ENCODE peak calls at places on chromosomes 13 and 19, in six cellular contexts. One of them, this sample, is unnamed.

GRCh38 chr13:34155931-34156607 is 338.1 kb downstream of the RFC3 start:
- DNase-seq in cardiac septum: no peak
- DNase-seq in memory B cell: no peak
- DNase-seq in stimulated activated CD4-positive, alpha-beta T cell treated with anti-CD3 and anti-CD28 coated beads, Interleukin-2, amount 100 ng/mL, for 24 hours: no peak
- DNase-seq in progenitor cell of endocrine pancreas: no peak
- DNase-seq in pancreas: no peak
- DNase-seq in this sample: no peak

GRCh38 chr19:17855333-17856152 is 4.2 kb upstream of the RPL18A start:
- DNase-seq in cardiac septum: peak
- DNase-seq in memory B cell: peak
- DNase-seq in stimulated activated CD4-positive, alpha-beta T cell treated with anti-CD3 and anti-CD28 coated beads, Interleukin-2, amount 100 ng/mL, for 24 hours: peak
- DNase-seq in progenitor cell of endocrine pancreas: peak
- DNase-seq in pancreas: peak
- DNase-seq in this sample: peak

GRCh38 chr19:19637523-19638251 is 5.8 kb downstream of the GMIP start:
- DNase-seq in cardiac septum: no peak
- DNase-seq in memory B cell: no peak
- DNase-seq in stimulated activated CD4-positive, alpha-beta T cell treated with anti-CD3 and anti-CD28 coated beads, Interleukin-2, amount 100 ng/mL, for 24 hours: no peak
- DNase-seq in progenitor cell of endocrine pancreas: no peak
- DNase-seq in pancreas: no peak
- DNase-seq in this sample: no peak

GRCh38 chr19:1417145-1417544 is 9.8 kb downstream of the DAZAP1 start:
- DNase-seq in cardiac septum: no peak
- DNase-seq in memory B cell: no peak
- DNase-seq in stimulated activated CD4-positive, alpha-beta T cell treated with anti-CD3 and anti-CD28 coated beads, Interleukin-2, amount 100 ng/mL, for 24 hours: no peak
- DNase-seq in progenitor cell of endocrine pancreas: no peak
- DNase-seq in pancreas: no peak
- DNase-seq in this sample: no peak

GRCh38 chr19:3357731-3358391 is 8.5 kb upstream of the NFIC start:
- DNase-seq in cardiac septum: no peak
- DNase-seq in memory B cell: no peak
- DNase-seq in stimulated activated CD4-positive, alpha-beta T cell treated with anti-CD3 and anti-CD28 coated beads, Interleukin-2, amount 100 ng/mL, for 24 hours: no peak
- DNase-seq in progenitor cell of endocrine pancreas: no peak
- DNase-seq in pancreas: no peak
- DNase-seq in this sample: no peak

GRCh38 chr13:50011461-50011860 is 3.8 kb upstream of the KCNRG start:
- DNase-seq in cardiac septum: no peak
- DNase-seq in memory B cell: no peak
- DNase-seq in stimulated activated CD4-positive, alpha-beta T cell treated with anti-CD3 and anti-CD28 coated beads, Interleukin-2, amount 100 ng/mL, for 24 hours: no peak
- DNase-seq in progenitor cell of endocrine pancreas: no peak
- DNase-seq in pancreas: no peak
- DNase-seq in this sample: peak

GRCh38 chr19:17332677-17333581 is 1.7 kb downstream of the ANO8 start:
- DNase-seq in cardiac septum: no peak
- DNase-seq in memory B cell: no peak
- DNase-seq in stimulated activated CD4-positive, alpha-beta T cell treated with anti-CD3 and anti-CD28 coated beads, Interleukin-2, amount 100 ng/mL, for 24 hours: peak
- DNase-seq in progenitor cell of endocrine pancreas: no peak
- DNase-seq in pancreas: no peak
- DNase-seq in this sample: no peak

GRCh38 chr19:33616346-33616745 is 5.4 kb upstream of the CHST8 start:
- DNase-seq in cardiac septum: no peak
- DNase-seq in memory B cell: no peak
- DNase-seq in stimulated activated CD4-positive, alpha-beta T cell treated with anti-CD3 and anti-CD28 coated beads, Interleukin-2, amount 100 ng/mL, for 24 hours: no peak
- DNase-seq in progenitor cell of endocrine pancreas: no peak
- DNase-seq in pancreas: no peak
- DNase-seq in this sample: no peak

GRCh38 chr13:104006625-104007061 is 940.4 kb upstream of the SLC10A2 start:
- DNase-seq in cardiac septum: no peak
- DNase-seq in memory B cell: no peak
- DNase-seq in stimulated activated CD4-positive, alpha-beta T cell treated with anti-CD3 and anti-CD28 coated beads, Interleukin-2, amount 100 ng/mL, for 24 hours: no peak
- DNase-seq in progenitor cell of endocrine pancreas: no peak
- DNase-seq in pancreas: no peak
- DNase-seq in this sample: no peak

GRCh38 chr19:434152-434960 is 25.4 kb upstream of the C2CD4C start:
- DNase-seq in cardiac septum: no peak
- DNase-seq in memory B cell: no peak
- DNase-seq in stimulated activated CD4-positive, alpha-beta T cell treated with anti-CD3 and anti-CD28 coated beads, Interleukin-2, amount 100 ng/mL, for 24 hours: no peak
- DNase-seq in progenitor cell of endocrine pancreas: no peak
- DNase-seq in pancreas: no peak
- DNase-seq in this sample: no peak

GRCh38 chr13:77859450-77859849 is 59.2 kb downstream of the EDNRB start:
- DNase-seq in cardiac septum: no peak
- DNase-seq in memory B cell: no peak
- DNase-seq in stimulated activated CD4-positive, alpha-beta T cell treated with anti-CD3 and anti-CD28 coated beads, Interleukin-2, amount 100 ng/mL, for 24 hours: no peak
- DNase-seq in progenitor cell of endocrine pancreas: no peak
- DNase-seq in pancreas: no peak
- DNase-seq in this sample: no peak

GRCh38 chr19:30374791-30375650 is 2.8 kb downstream of the ZNF536 start:
- DNase-seq in cardiac septum: peak
- DNase-seq in memory B cell: no peak
- DNase-seq in stimulated activated CD4-positive, alpha-beta T cell treated with anti-CD3 and anti-CD28 coated beads, Interleukin-2, amount 100 ng/mL, for 24 hours: no peak
- DNase-seq in progenitor cell of endocrine pancreas: no peak
- DNase-seq in pancreas: no peak
- DNase-seq in this sample: no peak

GRCh38 chr13:20901668-20902437 is 693 bp downstream of the XPO4 start:
- DNase-seq in cardiac septum: no peak
- DNase-seq in memory B cell: no peak
- DNase-seq in stimulated activated CD4-positive, alpha-beta T cell treated with anti-CD3 and anti-CD28 coated beads, Interleukin-2, amount 100 ng/mL, for 24 hours: peak
- DNase-seq in progenitor cell of endocrine pancreas: peak
- DNase-seq in pancreas: peak
- DNase-seq in this sample: peak

GRCh38 chr13:100674363-100674847 is at the start of gene TMTC4:
- DNase-seq in cardiac septum: no peak
- DNase-seq in memory B cell: no peak
- DNase-seq in stimulated activated CD4-positive, alpha-beta T cell treated with anti-CD3 and anti-CD28 coated beads, Interleukin-2, amount 100 ng/mL, for 24 hours: peak
- DNase-seq in progenitor cell of endocrine pancreas: peak
- DNase-seq in pancreas: no peak
- DNase-seq in this sample: no peak

GRCh38 chr19:17327654-17328516 is 6.8 kb downstream of the ANO8 start:
- DNase-seq in cardiac septum: no peak
- DNase-seq in memory B cell: peak
- DNase-seq in stimulated activated CD4-positive, alpha-beta T cell treated with anti-CD3 and anti-CD28 coated beads, Interleukin-2, amount 100 ng/mL, for 24 hours: peak
- DNase-seq in progenitor cell of endocrine pancreas: peak
- DNase-seq in pancreas: no peak
- DNase-seq in this sample: no peak

GRCh38 chr19:9857920-9858746 is 23.0 kb downstream of the PIN1 start:
- DNase-seq in cardiac septum: no peak
- DNase-seq in memory B cell: no peak
- DNase-seq in stimulated activated CD4-positive, alpha-beta T cell treated with anti-CD3 and anti-CD28 coated beads, Interleukin-2, amount 100 ng/mL, for 24 hours: no peak
- DNase-seq in progenitor cell of endocrine pancreas: no peak
- DNase-seq in pancreas: no peak
- DNase-seq in this sample: no peak

GRCh38 chr13:59638404-59638803 is 525.3 kb downstream of the DIAPH3 start:
- DNase-seq in cardiac septum: no peak
- DNase-seq in memory B cell: no peak
- DNase-seq in stimulated activated CD4-positive, alpha-beta T cell treated with anti-CD3 and anti-CD28 coated beads, Interleukin-2, amount 100 ng/mL, for 24 hours: no peak
- DNase-seq in progenitor cell of endocrine pancreas: no peak
- DNase-seq in pancreas: no peak
- DNase-seq in this sample: no peak

GRCh38 chr13:42041684-42042035 is 6.8 kb upstream of the DGKH start:
- DNase-seq in cardiac septum: peak
- DNase-seq in memory B cell: no peak
- DNase-seq in stimulated activated CD4-positive, alpha-beta T cell treated with anti-CD3 and anti-CD28 coated beads, Interleukin-2, amount 100 ng/mL, for 24 hours: peak
- DNase-seq in progenitor cell of endocrine pancreas: peak
- DNase-seq in pancreas: peak
- DNase-seq in this sample: peak

GRCh38 chr19:10120538-10121198 is 969 bp upstream of the EIF3G start:
- DNase-seq in cardiac septum: no peak
- DNase-seq in memory B cell: no peak
- DNase-seq in stimulated activated CD4-positive, alpha-beta T cell treated with anti-CD3 and anti-CD28 coated beads, Interleukin-2, amount 100 ng/mL, for 24 hours: no peak
- DNase-seq in progenitor cell of endocrine pancreas: no peak
- DNase-seq in pancreas: no peak
- DNase-seq in this sample: no peak

GRCh38 chr19:55056827-55057226 is 6.1 kb downstream of the RDH13 start:
- DNase-seq in cardiac septum: no peak
- DNase-seq in memory B cell: no peak
- DNase-seq in stimulated activated CD4-positive, alpha-beta T cell treated with anti-CD3 and anti-CD28 coated beads, Interleukin-2, amount 100 ng/mL, for 24 hours: no peak
- DNase-seq in progenitor cell of endocrine pancreas: no peak
- DNase-seq in pancreas: no peak
- DNase-seq in this sample: no peak

GRCh38 chr19:17998827-17999150 is 9.2 kb upstream of the ARRDC2 start:
- DNase-seq in cardiac septum: no peak
- DNase-seq in memory B cell: no peak
- DNase-seq in stimulated activated CD4-positive, alpha-beta T cell treated with anti-CD3 and anti-CD28 coated beads, Interleukin-2, amount 100 ng/mL, for 24 hours: no peak
- DNase-seq in progenitor cell of endocrine pancreas: no peak
- DNase-seq in pancreas: no peak
- DNase-seq in this sample: no peak

GRCh38 chr13:26961890-26962615 is 201.5 kb upstream of the GPR12 start:
- DNase-seq in cardiac septum: no peak
- DNase-seq in memory B cell: no peak
- DNase-seq in stimulated activated CD4-positive, alpha-beta T cell treated with anti-CD3 and anti-CD28 coated beads, Interleukin-2, amount 100 ng/mL, for 24 hours: no peak
- DNase-seq in progenitor cell of endocrine pancreas: peak
- DNase-seq in pancreas: peak
- DNase-seq in this sample: no peak

GRCh38 chr19:10001899-10002298 is 8.4 kb downstream of the COL5A3 start:
- DNase-seq in cardiac septum: no peak
- DNase-seq in memory B cell: no peak
- DNase-seq in stimulated activated CD4-positive, alpha-beta T cell treated with anti-CD3 and anti-CD28 coated beads, Interleukin-2, amount 100 ng/mL, for 24 hours: peak
- DNase-seq in progenitor cell of endocrine pancreas: no peak
- DNase-seq in pancreas: peak
- DNase-seq in this sample: no peak

GRCh38 chr19:50897612-50898011 is 13.6 kb downstream of the KLK4 start:
- DNase-seq in cardiac septum: no peak
- DNase-seq in memory B cell: no peak
- DNase-seq in stimulated activated CD4-positive, alpha-beta T cell treated with anti-CD3 and anti-CD28 coated beads, Interleukin-2, amount 100 ng/mL, for 24 hours: no peak
- DNase-seq in progenitor cell of endocrine pancreas: no peak
- DNase-seq in pancreas: no peak
- DNase-seq in this sample: no peak

GRCh38 chr19:33804021-33804799 is 7.5 kb downstream of the KCTD15 start:
- DNase-seq in cardiac septum: no peak
- DNase-seq in memory B cell: no peak
- DNase-seq in stimulated activated CD4-positive, alpha-beta T cell treated with anti-CD3 and anti-CD28 coated beads, Interleukin-2, amount 100 ng/mL, for 24 hours: no peak
- DNase-seq in progenitor cell of endocrine pancreas: no peak
- DNase-seq in pancreas: peak
- DNase-seq in this sample: no peak

GRCh38 chr13:32663660-32664059 is 77.4 kb downstream of the PDS5B start:
- DNase-seq in cardiac septum: no peak
- DNase-seq in memory B cell: no peak
- DNase-seq in stimulated activated CD4-positive, alpha-beta T cell treated with anti-CD3 and anti-CD28 coated beads, Interleukin-2, amount 100 ng/mL, for 24 hours: no peak
- DNase-seq in progenitor cell of endocrine pancreas: no peak
- DNase-seq in pancreas: no peak
- DNase-seq in this sample: no peak

GRCh38 chr19:54388001-54388802 is 23.5 kb upstream of the LAIR1 start:
- DNase-seq in cardiac septum: peak
- DNase-seq in memory B cell: peak
- DNase-seq in stimulated activated CD4-positive, alpha-beta T cell treated with anti-CD3 and anti-CD28 coated beads, Interleukin-2, amount 100 ng/mL, for 24 hours: peak
- DNase-seq in progenitor cell of endocrine pancreas: no peak
- DNase-seq in pancreas: peak
- DNase-seq in this sample: no peak

GRCh38 chr19:57473646-57474045 is 3.7 kb downstream of the ZNF772 start:
- DNase-seq in cardiac septum: no peak
- DNase-seq in memory B cell: no peak
- DNase-seq in stimulated activated CD4-positive, alpha-beta T cell treated with anti-CD3 and anti-CD28 coated beads, Interleukin-2, amount 100 ng/mL, for 24 hours: no peak
- DNase-seq in progenitor cell of endocrine pancreas: no peak
- DNase-seq in pancreas: no peak
- DNase-seq in this sample: no peak

GRCh38 chr19:2245273-2245672 is 3.9 kb upstream of the AMH start:
- DNase-seq in cardiac septum: no peak
- DNase-seq in memory B cell: no peak
- DNase-seq in stimulated activated CD4-positive, alpha-beta T cell treated with anti-CD3 and anti-CD28 coated beads, Interleukin-2, amount 100 ng/mL, for 24 hours: no peak
- DNase-seq in progenitor cell of endocrine pancreas: no peak
- DNase-seq in pancreas: no peak
- DNase-seq in this sample: no peak

GRCh38 chr19:11324079-11324661 is 15.3 kb downstream of the RAB3D start:
- DNase-seq in cardiac septum: peak
- DNase-seq in memory B cell: peak
- DNase-seq in stimulated activated CD4-positive, alpha-beta T cell treated with anti-CD3 and anti-CD28 coated beads, Interleukin-2, amount 100 ng/mL, for 24 hours: peak
- DNase-seq in progenitor cell of endocrine pancreas: no peak
- DNase-seq in pancreas: no peak
- DNase-seq in this sample: peak

This sample was measured in occipital lobe.